ENCODE peak calls at places on chromosomes 5 and 9, in ten cellular contexts. J is hepatic stellate cell, L is M059J, O is epithelial cell of esophagus, P is NCI-H2081, F is amygdala, K is SK-MEL-5, E is lung, V is hepatocyte, C is NCI-H69. B is an unnamed sample.

GRCh38 chr5:56175465-56175864 is 57.7 kb downstream of the ANKRD55 start:
- DNase-seq in O (peak; percentile 81), J (peak; percentile 41), L (peak; percentile 71), C (no peak), F (no peak), V (peak; percentile 64), P (no peak), E (no peak), K (no peak), B (peak; percentile 46)

GRCh38 chr5:16410338-16410737 is 55.3 kb downstream of the ZNF622 start:
- DNase-seq in P (no peak), C (peak; percentile 82), L (no peak), J (no peak), F (no peak), V (no peak), O (peak; percentile 40), E (no peak), K (no peak), B (no peak)

GRCh38 chr5:180605554-180606214 is 14.4 kb upstream of the SCGB3A1 start:
- DNase-seq in E (peak; percentile 56), L (peak; percentile 53), K (peak; percentile 62), V (peak; percentile 71), C (peak; percentile 73), F (no peak), J (peak; percentile 55), O (peak; percentile 55), P (peak; percentile 42), B (peak; percentile 89)

GRCh38 chr5:140224658-140225057 is 49.7 kb downstream of the CYSTM1 start:
- DNase-seq in O (no peak), E (no peak), L (peak; percentile 57), J (no peak), F (no peak), C (no peak), V (no peak), P (no peak), K (no peak), B (peak; percentile 25)

GRCh38 chr9:38414040-38414723 is 10.1 kb downstream of the IGFBPL1 start:
- DNase-seq in L (no peak), O (no peak), P (no peak), K (no peak), C (peak; percentile 92), V (no peak), J (no peak), E (no peak), F (no peak), B (no peak)

GRCh38 chr5:75648712-75649111 is 37.5 kb downstream of the ANKDD1B start:
- DNase-seq in F (no peak), O (no peak), K (no peak), E (no peak), J (no peak), P (no peak), V (peak; percentile 72), C (no peak), L (no peak), B (no peak)

GRCh38 chr5:67147768-67148167 is 48.8 kb downstream of the CD180 start:
- DNase-seq in K (no peak), J (no peak), O (no peak), P (no peak), V (no peak), C (no peak), F (no peak), L (no peak), E (no peak), B (no peak)

GRCh38 chr9:129320575-129321311 is 142.7 kb upstream of the IER5L start:
- DNase-seq in L (peak; percentile 77), J (peak; percentile 90), F (no peak), K (no peak), C (peak; percentile 80), P (peak; percentile 8), E (peak; percentile 67), O (peak; percentile 48), V (peak; percentile 87), B (peak; percentile 81)

GRCh38 chr5:53936481-53937352 is 373.7 kb downstream of the ARL15 start:
- DNase-seq in J (no peak), L (no peak), C (no peak), P (no peak), E (no peak), O (no peak), F (no peak), K (no peak), V (no peak), B (peak; percentile 26)

GRCh38 chr5:143434261-143435206 is 31.0 kb upstream of the NR3C1 start:
- DNase-seq in J (no peak), V (no peak), P (no peak), F (no peak), L (no peak), K (no peak), O (no peak), C (no peak), E (no peak), B (peak; percentile 78)